ENCODE peak calls at places on chromosome 4, in four cellular contexts. S, Q, G and F are unnamed samples.

GRCh38 chr4:19945501-19945900 is 306.2 kb upstream of the SLIT2 start:
- DNase-seq in G (no peak), S (no peak), Q (no peak), F (peak; percentile 10)

GRCh38 chr4:114108869-114109268 is 129.4 kb upstream of the ARSJ start:
- DNase-seq in S (peak; percentile 17), Q (no peak), G (no peak), F (peak; percentile 65)

GRCh38 chr4:15479913-15480185 is 10.2 kb downstream of the CC2D2A start:
- DNase-seq in Q (no peak), S (peak; percentile 83), G (no peak), F (peak; percentile 91)

GRCh38 chr4:113179996-113180395 is 130.5 kb downstream of the ANK2 start:
- DNase-seq in S (peak; percentile 16), Q (no peak), G (no peak), F (peak; percentile 4)

GRCh38 chr4:31417051-31417450 is 696.9 kb downstream of the PCDH7 start:
- DNase-seq in S (no peak), G (no peak), Q (no peak), F (no peak)

GRCh38 chr4:81724925-81725329 is 253.2 kb upstream of the RASGEF1B start:
- DNase-seq in G (peak; percentile 88), S (peak; percentile 11), Q (no peak), F (no peak)

GRCh38 chr4:99886146-99886545 is 8.1 kb downstream of the LAMTOR3 start:
- DNase-seq in Q (no peak), G (no peak), S (no peak), F (peak; percentile 65)

GRCh38 chr4:187795737-187796136 is 199.8 kb upstream of the ZFP42 start:
- DNase-seq in S (no peak), G (no peak), Q (no peak), F (no peak)

GRCh38 chr4:158253350-158253980 is 43.2 kb downstream of the TMEM144 start:
- DNase-seq in S (peak; percentile 55), G (peak; percentile 87), Q (no peak), F (peak; percentile 63)

GRCh38 chr4:39732728-39733127 is 34.8 kb downstream of the UBE2K start:
- DNase-seq in Q (no peak), G (no peak), S (peak; percentile 70), F (peak; percentile 90)

GRCh38 chr4:60790608-60791007 is 409.5 kb upstream of the ADGRL3 start:
- DNase-seq in Q (no peak), G (no peak), S (no peak), F (no peak)

GRCh38 chr4:61336488-61336887 is 136.4 kb downstream of the ADGRL3 start:
- DNase-seq in Q (no peak), G (no peak), S (no peak), F (no peak)

GRCh38 chr4:150948710-150949109 is 66.4 kb downstream of the LRBA start:
- DNase-seq in Q (no peak), G (no peak), S (no peak), F (no peak)

GRCh38 chr4:152258804-152259708 is 276.8 kb downstream of the FBXW7 start:
- DNase-seq in S (peak; percentile 82), Q (no peak), G (peak; percentile 26), F (peak; percentile 73)

GRCh38 chr4:122739174-122739573 is 6.7 kb downstream of the BBS12 start:
- DNase-seq in Q (no peak), S (peak; percentile 85), G (no peak), F (peak; percentile 88)

GRCh38 chr4:16627999-16628398 is 270.4 kb downstream of the LDB2 start:
- DNase-seq in G (peak; percentile 88), Q (no peak), S (peak; percentile 78), F (peak; percentile 95)

GRCh38 chr4:1205641-1206298 is 33.4 kb upstream of the SPON2 start:
- DNase-seq in S (no peak), Q (peak; percentile 23), G (no peak), F (no peak)

GRCh38 chr4:176769519-176769918 is 23.2 kb downstream of the VEGFC start:
- DNase-seq in Q (no peak), S (peak; percentile 91), G (no peak), F (peak; percentile 99)

GRCh38 chr4:139301821-139302611 is at the start of gene NDUFC1:
- DNase-seq in G (peak; percentile 59), S (peak; percentile 73), Q (peak; percentile 61), F (peak; percentile 35)

GRCh38 chr4:123352240-123352945 is 44.2 kb upstream of the SPRY1 start:
- DNase-seq in S (no peak), Q (no peak), G (no peak), F (peak; percentile 56)

GRCh38 chr4:18021470-18021719 is 160 bp downstream of the LCORL start:
- DNase-seq in S (peak; percentile 63), Q (no peak), G (no peak), F (peak; percentile 20)

GRCh38 chr4:385934-386707 is 48.5 kb downstream of the ZNF141 start:
- DNase-seq in S (no peak), G (no peak), Q (no peak), F (no peak)

GRCh38 chr4:18067031-18067430 is 45.5 kb upstream of the LCORL start:
- DNase-seq in S (no peak), G (no peak), Q (no peak), F (no peak)

GRCh38 chr4:35548921-35549320 is 695.4 kb downstream of the ARAP2 start:
- DNase-seq in Q (no peak), G (no peak), S (no peak), F (no peak)

GRCh38 chr4:153521995-153522799 is 56.0 kb downstream of the TMEM131L start:
- DNase-seq in G (no peak), S (no peak), Q (peak; percentile 61), F (no peak)

GRCh38 chr4:47852121-47852520 is 14.3 kb upstream of the CORIN start:
- DNase-seq in G (peak; percentile 57), Q (no peak), S (peak; percentile 44), F (peak; percentile 92)

GRCh38 chr4:45120163-45120562 is 393.8 kb upstream of the GNPDA2 start:
- DNase-seq in G (no peak), Q (no peak), S (no peak), F (no peak)

GRCh38 chr4:74805601-74806000 is 11.3 kb upstream of the BTC start:
- DNase-seq in Q (no peak), G (peak; percentile 28), S (peak; percentile 22), F (peak; percentile 66)

GRCh38 chr4:24089831-24090531 is 200.1 kb upstream of the PPARGC1A start:
- DNase-seq in G (no peak), S (peak; percentile 78), Q (no peak), F (peak; percentile 90)

GRCh38 chr4:17702666-17703065 is 78.8 kb downstream of the FAM184B start:
- DNase-seq in Q (no peak), S (no peak), G (no peak), F (no peak)

GRCh38 chr4:184403384-184403781 is 71.0 kb downstream of the IRF2 start:
- DNase-seq in S (no peak), Q (no peak), G (no peak), F (peak; percentile 11)

GRCh38 chr4:44532851-44533250 is 84.2 kb upstream of the KCTD8 start:
- DNase-seq in S (no peak), G (peak; percentile 68), Q (no peak), F (no peak)

DNA sequence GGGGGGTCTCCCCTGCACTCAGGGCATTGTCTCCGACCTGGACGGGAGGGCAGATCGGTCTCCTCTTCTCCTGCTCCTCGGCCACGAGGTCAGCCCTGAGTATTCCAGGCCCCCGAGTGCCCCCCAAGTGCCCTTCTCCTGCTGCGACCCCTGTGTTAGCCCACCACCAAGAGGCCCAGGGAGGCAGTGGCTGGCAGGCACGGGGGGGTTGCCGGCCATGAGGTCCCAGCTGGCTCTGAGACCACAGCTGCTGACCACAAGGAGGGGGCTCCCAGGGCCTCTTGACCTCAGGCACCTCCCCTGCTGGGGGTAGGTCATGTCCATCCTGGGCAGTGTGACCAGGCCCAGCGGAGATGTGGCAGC is 186.1 kb upstream of the PSAPL1 start:
- DNase-seq in Q (no peak), G (no peak), S (no peak), F (no peak)
- H2BK5ac ChIP-seq in Q (no peak overlapping the region), G (no peak overlapping the region), S (no peak overlapping the region), F (no peak overlapping the region)

DNA sequence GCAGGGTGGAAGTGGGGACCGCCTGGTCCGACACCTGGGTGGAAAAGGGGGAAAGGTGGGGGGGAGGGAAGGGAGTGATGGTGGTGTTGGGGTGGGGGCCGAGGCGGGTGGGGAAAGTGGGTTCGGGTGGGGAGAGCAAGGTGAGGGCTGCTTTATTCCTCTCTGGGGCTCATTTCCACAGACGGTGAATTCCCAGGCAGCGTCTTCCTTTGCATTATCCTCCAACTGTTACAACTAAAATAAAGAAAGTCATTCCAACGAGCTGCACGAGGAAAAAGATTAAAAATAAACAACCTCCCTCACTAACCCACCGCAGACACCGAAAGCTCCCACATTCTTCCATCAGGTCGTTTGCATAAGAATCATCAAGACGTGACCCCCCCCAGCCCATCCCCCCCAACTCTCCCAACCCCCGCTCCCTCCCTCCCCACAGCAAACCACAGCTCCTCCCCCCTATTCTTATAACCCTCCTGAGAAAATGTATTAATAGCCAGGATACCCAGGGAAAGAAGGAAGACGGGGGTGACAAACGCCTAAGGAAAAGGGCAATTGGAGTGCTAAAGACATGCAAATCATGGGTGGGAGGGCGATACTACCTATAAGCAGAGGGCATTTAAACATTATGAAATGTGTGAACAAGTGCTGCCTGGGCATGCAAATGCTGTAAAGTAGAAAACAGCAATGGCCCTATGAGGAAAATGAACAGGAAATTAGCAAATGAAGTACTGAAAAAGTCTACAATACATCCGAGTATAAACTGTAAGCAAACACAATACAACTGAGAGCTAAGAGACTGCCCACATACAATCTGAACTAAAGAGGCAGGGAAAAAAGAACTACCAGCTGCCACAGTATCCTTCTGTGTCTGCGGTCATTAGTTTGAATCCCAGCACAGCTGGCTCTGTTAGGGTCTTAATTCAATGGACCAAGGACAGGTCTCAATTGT is 2.6 kb downstream of the CXXC4 start:
- DNase-seq in Q (peak; percentile 73), G (peak; percentile 7), S (peak; percentile 54), F (no peak)
- H2BK5ac ChIP-seq in Q (no peak overlapping the region), G (peak overlapping the region; percentile 48), S (no peak overlapping the region), F (no peak overlapping the region)

DNA sequence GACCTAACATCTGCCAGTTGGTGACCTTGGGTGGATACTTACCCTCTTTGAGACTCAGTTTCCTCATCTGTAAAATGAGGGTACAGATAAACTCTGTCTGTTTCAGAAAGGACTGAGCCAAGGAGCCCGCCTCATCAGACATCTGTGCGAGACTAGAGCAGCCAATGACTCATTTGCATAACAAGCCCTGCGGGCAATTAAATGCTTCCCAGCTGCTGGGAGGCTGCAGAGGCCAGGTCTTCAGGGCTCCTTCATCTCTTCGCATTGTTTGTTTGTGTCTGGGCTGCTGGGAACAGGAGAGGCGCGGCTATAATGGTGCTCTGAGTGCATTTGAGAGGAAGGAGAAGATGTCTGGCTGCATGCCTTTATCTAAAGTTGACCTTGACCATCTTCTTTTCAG is 85.0 kb downstream of the ADRA2C start:
- DNase-seq in Q (peak; percentile 84), S (no peak), G (peak; percentile 80), F (peak; percentile 17)
- H2BK5ac ChIP-seq in Q (no peak overlapping the region), S (no peak overlapping the region), G (no peak overlapping the region), F (no peak overlapping the region)

DNA sequence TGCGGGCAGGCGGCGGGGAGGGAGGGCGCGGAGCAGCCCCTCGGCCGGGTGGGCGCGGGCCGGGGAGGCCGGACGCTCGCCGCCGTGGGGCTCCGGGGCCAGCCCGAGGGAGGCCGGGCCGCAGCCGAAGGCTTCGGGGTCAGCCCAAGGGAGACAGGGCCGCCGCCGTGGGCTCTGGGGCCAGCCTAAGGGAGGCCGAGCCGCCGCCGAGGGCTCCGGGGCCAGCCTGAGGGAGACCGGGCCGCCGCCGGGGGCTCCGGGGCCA is 251 bp downstream of the KIAA0232 start:
- DNase-seq in S (no peak), Q (no peak), G (peak; percentile 44), F (no peak)
- H2BK5ac ChIP-seq in S (peak overlapping the region; percentile 74), Q (no peak overlapping the region), G (peak overlapping the region; percentile 98), F (peak overlapping the region; percentile 41)

DNA sequence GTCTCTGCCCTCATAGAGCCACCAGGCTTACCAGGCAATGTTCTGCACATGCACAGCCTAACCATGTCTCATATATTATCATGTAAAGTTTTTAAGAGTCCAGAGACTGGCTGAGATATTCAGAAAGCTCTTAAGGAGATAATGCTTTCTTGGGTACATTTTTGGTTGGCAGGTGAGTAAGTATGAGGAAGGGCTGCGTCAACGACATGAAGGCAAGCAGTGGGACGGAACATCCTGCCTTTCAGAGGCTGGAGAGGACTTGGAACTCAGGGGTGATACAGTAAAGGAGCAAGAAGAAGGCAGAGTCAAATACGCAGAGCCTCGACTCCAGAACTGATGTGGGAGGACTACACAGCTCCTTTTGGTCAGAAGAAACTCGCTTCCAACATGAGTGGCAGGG is 74.8 kb upstream of the MTNR1A start:
- DNase-seq in Q (no peak), S (no peak), G (no peak), F (no peak)
- H2BK5ac ChIP-seq in Q (no peak overlapping the region), S (no peak overlapping the region), G (no peak overlapping the region), F (no peak overlapping the region)